ENCODE peak calls at places on chromosome 17, in seven cellular contexts. J is HepG2, B is GM12891, H is SK-N-SH, U is GM12878, Z is H1, K is K562. C is an unnamed sample.

GRCh38 chr17:50184611-50185398 is 16.6 kb downstream of the COL1A1 start:
- DNase-seq in Z (no peak), K (peak; percentile 36), B (peak; percentile 53), U (no peak), J (no peak), H (no peak), C (no peak)

GRCh38 chr17:34823023-34823422 is 138.2 kb downstream of the CCT6B start:
- DNase-seq in B (no peak), U (no peak), Z (no peak), K (no peak), H (no peak), J (no peak), C (no peak)

GRCh38 chr17:27651411-27652345 is 20.7 kb downstream of the LGALS9 start:
- DNase-seq in U (no peak), J (peak; percentile 23), B (no peak), K (no peak), H (peak; percentile 26), Z (no peak), C (no peak)

GRCh38 chr17:58332720-58333395 is 4.3 kb upstream of the TSPOAP1 start:
- DNase-seq in H (peak; percentile 28), Z (no peak), K (no peak), U (no peak), J (no peak), B (no peak), C (peak; percentile 29)

GRCh38 chr17:48093341-48094045 is 7.8 kb downstream of the CBX1 start:
- DNase-seq in J (no peak), Z (no peak), H (no peak), U (no peak), B (no peak), K (no peak), C (no peak)

GRCh38 chr17:62737513-62737912 is 70.6 kb downstream of the MARCHF10 start:
- DNase-seq in U (no peak), K (no peak), J (no peak), Z (no peak), H (no peak), B (no peak), C (no peak)

GRCh38 chr17:42891539-42892152 is 9.0 kb upstream of the G6PC1 start:
- DNase-seq in H (no peak), J (peak; percentile 63), B (no peak), U (no peak), K (no peak), Z (no peak), C (no peak)

GRCh38 chr17:28925912-28926365 is 23.1 kb upstream of the DHRS13 start:
- DNase-seq in B (no peak), U (peak; percentile 47), K (no peak), J (no peak), Z (no peak), H (no peak), C (no peak)

GRCh38 chr17:3972281-3972731 is 8.1 kb upstream of the ATP2A3 start:
- DNase-seq in J (no peak), U (no peak), B (no peak), H (no peak), Z (no peak), K (no peak), C (no peak)

GRCh38 chr17:48052956-48053757 is 5.0 kb downstream of the NFE2L1 start:
- DNase-seq in J (peak; percentile 77), H (peak; percentile 80), B (no peak), U (no peak), Z (no peak), K (peak; percentile 20), C (no peak)

GRCh38 chr17:43309505-43310329 is 75.9 kb upstream of the RNU2-1 start:
- DNase-seq in Z (no peak), U (no peak), K (no peak), J (no peak), B (no peak), H (no peak), C (no peak)

GRCh38 chr17:65455154-65455971 is 106.1 kb downstream of the AXIN2 start:
- DNase-seq in B (no peak), H (no peak), K (no peak), Z (no peak), U (no peak), J (no peak), C (no peak)

GRCh38 chr17:77836557-77837041 is 121.9 kb upstream of the TNRC6C start:
- DNase-seq in K (no peak), H (no peak), B (no peak), U (no peak), Z (no peak), J (no peak), C (no peak)

GRCh38 chr17:58056476-58056875 is 26.7 kb upstream of the DYNLL2 start:
- DNase-seq in H (no peak), B (no peak), J (no peak), U (no peak), Z (no peak), K (no peak), C (no peak)

GRCh38 chr17:33142703-33143299 is 150.3 kb downstream of the ASIC2 start:
- DNase-seq in Z (no peak), B (no peak), K (peak; percentile 61), J (no peak), H (no peak), U (no peak), C (no peak)

GRCh38 chr17:9199474-9200196 is 178.3 kb downstream of the NTN1 start:
- DNase-seq in B (no peak), J (no peak), H (no peak), U (no peak), K (peak; percentile 8), Z (no peak), C (no peak)

GRCh38 chr17:31388770-31389672 is 2.5 kb upstream of the RAB11FIP4 start:
- DNase-seq in K (peak; percentile 70), H (peak; percentile 83), Z (no peak), B (peak; percentile 65), U (no peak), J (no peak), C (peak; percentile 70)

DNA sequence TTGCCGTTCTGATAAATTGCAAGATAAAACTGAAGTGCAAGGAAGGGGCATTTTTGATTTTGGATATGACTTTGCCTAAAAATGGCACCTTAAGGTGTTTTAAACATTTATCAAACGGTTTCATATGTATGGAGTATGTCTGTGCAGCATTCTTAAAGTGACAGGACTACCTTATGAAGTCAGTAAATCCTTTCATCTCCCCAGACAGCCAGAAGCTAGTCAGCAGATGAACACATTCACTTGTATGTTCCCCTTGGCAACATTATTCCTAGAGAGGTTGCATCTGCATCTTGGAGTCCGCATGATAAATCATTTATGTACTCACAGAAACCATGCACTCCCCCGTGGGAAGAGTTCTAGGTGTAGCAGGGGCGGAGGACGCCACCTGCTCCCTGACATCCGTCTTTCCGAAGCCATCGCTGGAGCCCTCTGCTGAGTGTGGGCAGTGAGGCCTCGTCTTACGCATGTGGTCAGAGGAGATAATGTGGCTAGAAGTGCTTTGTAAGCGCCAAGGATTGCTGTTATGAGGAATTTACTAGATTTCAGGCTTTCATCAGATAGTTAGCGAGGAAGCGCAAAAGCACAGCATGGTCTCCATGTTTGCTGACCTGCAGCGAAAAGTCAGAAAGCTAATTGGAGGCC is 144.5 kb downstream of the RPTOR start:
- DNase-seq in B (no peak), H (no peak), K (peak; percentile 78), Z (no peak), J (no peak), U (no peak), C (no peak)
- TF ChIP-seq TAF1 in B (no peak), H (no peak), K (peak; percentile 19), Z (no peak), J (no peak), U (no peak), C (no peak)

GRCh38 chr17:19510903-19511302 is 22.8 kb upstream of the SLC47A1 start:
- DNase-seq in B (no peak), J (no peak), K (no peak), H (no peak), Z (no peak), U (no peak), C (no peak)

GRCh38 chr17:19502517-19502916 is 31.1 kb upstream of the SLC47A1 start:
- DNase-seq in J (no peak), U (no peak), B (no peak), H (no peak), K (no peak), Z (no peak), C (no peak)

GRCh38 chr17:19508327-19508867 is 25.3 kb upstream of the SLC47A1 start:
- DNase-seq in K (peak; percentile 34), U (no peak), J (no peak), Z (no peak), H (peak; percentile 75), B (no peak), C (no peak)

DNA sequence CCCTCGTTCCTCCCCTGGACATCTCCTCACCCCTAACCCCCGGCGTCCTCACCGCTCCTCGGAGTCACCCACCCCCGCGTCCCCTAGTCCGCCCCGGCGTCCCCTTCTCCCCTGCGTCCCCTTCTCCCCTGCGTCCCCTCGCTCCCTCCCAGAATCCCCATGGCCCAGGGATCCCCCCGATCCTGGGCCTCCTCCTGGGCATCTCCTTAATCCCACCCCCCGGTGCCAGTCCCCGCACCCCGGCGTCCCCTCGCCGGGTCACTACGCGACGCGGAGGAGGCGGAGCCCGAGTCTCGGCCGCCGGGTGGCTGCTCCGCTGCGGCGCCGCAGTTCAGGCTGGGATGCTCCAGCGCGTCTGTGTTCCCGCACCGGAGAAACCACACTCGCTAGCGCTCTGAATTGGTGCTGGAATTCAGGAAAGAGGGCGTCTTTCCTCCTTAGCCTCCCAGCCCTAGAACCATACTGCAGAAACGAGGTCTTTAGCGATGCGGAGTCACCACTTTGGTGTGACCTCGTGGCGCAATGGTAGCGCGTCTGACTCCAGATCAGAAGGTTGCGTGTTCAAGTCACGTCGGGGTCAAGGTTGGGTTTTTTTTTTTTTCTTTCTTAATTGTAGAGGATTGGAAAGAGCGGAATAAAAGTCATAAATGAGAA is 25.9 kb upstream of the SLC47A1 start:
- DNase-seq in U (peak; percentile 85), H (peak; percentile 96), J (peak; percentile 82), Z (peak; percentile 77), K (peak; percentile 60), B (peak; percentile 75), C (peak; percentile 65)
- TF ChIP-seq POLR2AphosphoS5 in U (no peak), H (peak; percentile 20), J (no peak), Z (no peak), K (no peak), B (no peak), C (no peak)

DNA sequence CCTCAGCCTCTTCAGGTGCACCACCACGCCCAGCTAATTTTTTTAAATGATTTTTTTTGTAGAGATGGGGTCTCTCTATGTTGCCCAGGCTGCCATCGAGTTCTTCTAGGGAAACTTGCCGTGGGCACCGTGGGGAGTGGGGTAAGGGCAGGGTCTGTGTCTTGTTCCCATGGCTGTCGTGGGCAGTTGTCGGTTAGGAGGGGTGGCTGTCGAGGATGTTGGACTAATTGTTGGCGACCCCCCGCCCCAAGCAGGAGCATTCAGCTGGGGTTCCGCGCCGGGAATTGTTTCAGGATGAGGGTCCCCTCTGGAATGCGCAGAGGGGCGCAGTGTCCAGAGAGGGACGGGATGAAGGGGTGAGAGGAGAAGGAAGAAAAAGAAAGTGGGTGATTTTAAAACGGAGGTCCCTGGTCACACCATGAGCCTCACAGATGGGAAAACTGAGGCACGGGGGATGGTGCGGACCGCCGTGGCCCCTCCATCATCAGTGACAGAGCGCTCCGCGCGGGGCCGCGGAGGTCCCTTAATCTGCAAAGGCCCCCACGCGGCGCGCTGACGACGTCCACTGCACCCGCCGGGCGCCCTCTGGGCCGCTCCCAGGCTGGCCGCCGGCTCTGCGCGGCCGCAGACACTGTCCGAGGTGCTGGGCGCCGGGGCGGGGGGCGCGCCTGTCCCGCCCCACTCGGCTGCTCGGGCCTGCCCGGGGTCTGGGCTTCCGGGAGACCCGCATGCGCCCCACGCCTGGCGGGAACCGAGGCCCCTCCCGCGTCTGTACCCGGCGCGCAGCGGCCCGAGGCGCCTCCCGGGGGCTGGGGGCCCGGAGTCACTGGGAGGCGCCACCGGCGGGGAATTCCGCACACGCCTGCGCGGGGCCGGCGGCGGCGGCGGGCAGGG is 763 bp upstream of the RNF213 start:
- DNase-seq in H (peak; percentile 99), U (no peak), K (peak; percentile 95), J (peak; percentile 59), B (peak; percentile 79), Z (no peak), C (peak; percentile 79)
- TF ChIP-seq TAF1 in H (peak; percentile 25), U (no peak), K (peak; percentile 32), J (no peak), B (no peak), Z (no peak), C (no peak)

GRCh38 chr17:75109407-75110236 is at the start of gene ARMC7:
- DNase-seq in B (peak; percentile 98), U (no peak), H (peak; percentile 100), J (peak; percentile 77), K (peak; percentile 97), Z (no peak), C (peak; percentile 99)
- TF ChIP-seq POLR2AphosphoS5 in B (peak; percentile 76), U (peak; percentile 90), H (peak; percentile 93), J (peak; percentile 92), K (peak; percentile 73), Z (peak; percentile 63), C (peak; percentile 70)